ENCODE peak calls at places on chromosome 22, in five cellular contexts. E is HTR-8/SVneo, N is NCI-H1105, Z is GM04504, W is A549. J is an unnamed sample.
A peak's percentile ranks its signal among the peaks of the same experiment; 100 is the strongest.

GRCh38 chr22:29626497-29627195 is 23.2 kb downstream of the NF2 start:
- DNase-seq in E (peak; percentile 10), N (no peak), Z (peak; percentile 72), W (no peak), J (no peak)

GRCh38 chr22:37206118-37206840 is 6.0 kb downstream of the SSTR3 start:
- DNase-seq in E (no peak), N (no peak), Z (no peak), W (no peak), J (no peak)

GRCh38 chr22:36356708-36357694 is 30.8 kb downstream of the MYH9 start:
- DNase-seq in E (no peak), N (no peak), Z (no peak), W (no peak), J (no peak)

GRCh38 chr22:28710112-28710888 is 30.7 kb upstream of the TTC28 start:
- DNase-seq in E (peak; percentile 32), N (no peak), Z (peak; percentile 58), W (no peak), J (no peak)

GRCh38 chr22:30245985-30246901 is at the start of gene LIF:
- DNase-seq in E (no peak), N (no peak), Z (no peak), W (no peak), J (no peak)

GRCh38 chr22:25518000-25518663 is 46.3 kb upstream of the GRK3 start:
- DNase-seq in E (no peak), N (no peak), Z (no peak), W (no peak), J (no peak)

GRCh38 chr22:23233084-23233501 is 52.8 kb downstream of the BCR start:
- DNase-seq in E (no peak), N (no peak), Z (no peak), W (no peak), J (no peak)

GRCh38 chr22:36775589-36775965 is 342 bp downstream of the IFT27 start:
- DNase-seq in E (no peak), N (peak; percentile 53), Z (no peak), W (no peak), J (peak; percentile 60)

GRCh38 chr22:50548046-50548912 is 2.6 kb downstream of the KLHDC7B start:
- DNase-seq in E (no peak), N (no peak), Z (no peak), W (no peak), J (peak; percentile 73)

GRCh38 chr22:23500508-23501208 is 79.4 kb downstream of the IGLL1 start:
- DNase-seq in E (no peak), N (peak; percentile 62), Z (no peak), W (no peak), J (no peak)

GRCh38 chr22:40107756-40108437 is 69.8 kb upstream of the TNRC6B start:
- DNase-seq in E (no peak), N (no peak), Z (peak; percentile 38), W (no peak), J (no peak)